ENCODE peak calls at places on chromosomes 3 and 15, in five cellular contexts. N, J, R, A and V are unnamed samples.

GRCh38 chr3:166837535-166837934 is 542.6 kb downstream of the ZBBX start:
- DNase-seq in N (peak; percentile 7), J (no peak), R (no peak), A (no peak), V (no peak)

GRCh38 chr15:40310001-40310959 is 2.5 kb upstream of the PLCB2 start:
- DNase-seq in N (no peak), J (peak; percentile 45), R (no peak), A (no peak), V (peak; percentile 79)

GRCh38 chr3:52606373-52607085 is 70.1 kb downstream of the UQCC5 start:
- DNase-seq in N (peak; percentile 25), J (peak; percentile 78), R (peak; percentile 76), A (no peak), V (peak; percentile 27)

GRCh38 chr3:16088496-16088895 is 86.0 kb upstream of the GALNT15 start:
- DNase-seq in N (peak; percentile 16), J (no peak), R (no peak), A (no peak), V (no peak)

GRCh38 chr3:61875073-61875472 is 313.7 kb downstream of the PTPRG start:
- DNase-seq in N (peak; percentile 39), J (no peak), R (no peak), A (no peak), V (no peak)

GRCh38 chr3:62911531-62911930 is 36.3 kb upstream of the CADPS start:
- DNase-seq in N (no peak), J (no peak), R (no peak), A (no peak), V (no peak)

GRCh38 chr3:16203031-16203430 is 28.6 kb downstream of the GALNT15 start:
- DNase-seq in N (peak; percentile 73), J (no peak), R (no peak), A (no peak), V (no peak)

GRCh38 chr3:152323834-152324233 is 55.1 kb downstream of the MBNL1 start:
- DNase-seq in N (no peak), J (no peak), R (no peak), A (no peak), V (no peak)

GRCh38 chr3:62479276-62479675 is 105.9 kb upstream of the FEZF2 start:
- DNase-seq in N (no peak), J (no peak), R (no peak), A (no peak), V (no peak)

GRCh38 chr3:8559351-8559750 is 57.7 kb downstream of the LMCD1 start:
- DNase-seq in N (no peak), J (no peak), R (no peak), A (no peak), V (no peak)

GRCh38 chr3:148074916-148075315 is 622.8 kb upstream of the AGTR1 start:
- DNase-seq in N (no peak), J (no peak), R (peak; percentile 87), A (no peak), V (no peak)

GRCh38 chr3:159732172-159733111 is 256.2 kb upstream of the IL12A start:
- DNase-seq in N (peak; percentile 89), J (no peak), R (no peak), A (no peak), V (no peak)

GRCh38 chr15:81224232-81224631 is 27.6 kb downstream of the IL16 start:
- DNase-seq in N (no peak), J (no peak), R (no peak), A (no peak), V (no peak)

GRCh38 chr15:101464246-101464998 is 25.1 kb downstream of the PCSK6 start:
- DNase-seq in N (no peak), J (no peak), R (no peak), A (no peak), V (no peak)

GRCh38 chr3:184459355-184459754 is 79.5 kb downstream of the CHRD start:
- DNase-seq in N (peak; percentile 76), J (no peak), R (no peak), A (no peak), V (no peak)